ENCODE peak calls at places on chromosomes 1 and 21, in six cellular contexts. P, H, G, X, Z and M are unnamed samples.

GRCh38 chr1:114008352-114009041 is 29.2 kb downstream of the OLFML3 start:
- DNase-seq in P (no peak), G (peak; percentile 36), Z (no peak), X (no peak), H (no peak), M (no peak)

GRCh38 chr1:19317126-19317910 is 5.2 kb downstream of the SLC66A1 start:
- DNase-seq in X (no peak), G (no peak), Z (no peak), P (no peak), H (no peak), M (no peak)

GRCh38 chr1:197130677-197131304 is 15.7 kb downstream of the ASPM start:
- DNase-seq in G (no peak), X (no peak), P (peak; percentile 24), H (no peak), Z (no peak), M (no peak)

GRCh38 chr1:39957299-39958020 is 2.5 kb downstream of the MFSD2A start:
- DNase-seq in X (no peak), H (no peak), Z (no peak), P (peak; percentile 51), G (no peak), M (no peak)

GRCh38 chr1:22461100-22461499 is 9.4 kb downstream of the ZBTB40 start:
- DNase-seq in H (no peak), G (no peak), X (no peak), Z (no peak), P (no peak), M (no peak)

GRCh38 chr1:9371391-9371935 is 78.8 kb downstream of the SPSB1 start:
- DNase-seq in H (peak; percentile 55), P (no peak), G (no peak), Z (peak; percentile 59), X (no peak), M (no peak)

GRCh38 chr1:155125511-155125945 is 2.1 kb upstream of the EFNA1 start:
- DNase-seq in P (peak; percentile 93), X (no peak), Z (no peak), H (no peak), G (no peak), M (no peak)

GRCh38 chr21:28913071-28913470 is 79.6 kb downstream of the LTN1 start:
- DNase-seq in G (no peak), X (no peak), H (no peak), P (no peak), Z (no peak), M (no peak)

GRCh38 chr1:203215573-203215972 is 13.9 kb downstream of the CHIT1 start:
- DNase-seq in G (no peak), P (no peak), X (peak; percentile 49), Z (no peak), H (no peak), M (no peak)

GRCh38 chr1:187474266-187474665 is 645.5 kb downstream of the PLA2G4A start:
- DNase-seq in Z (no peak), X (no peak), G (no peak), P (no peak), H (no peak), M (no peak)

GRCh38 chr1:26418865-26419349 is 8.3 kb downstream of the LIN28A start:
- DNase-seq in H (no peak), G (no peak), P (no peak), X (no peak), Z (no peak), M (no peak)

GRCh38 chr1:177912991-177913390 is 56.9 kb downstream of the SEC16B start:
- DNase-seq in X (no peak), P (no peak), G (no peak), H (no peak), Z (no peak), M (no peak)

GRCh38 chr1:209601809-209602657 is 18.5 kb downstream of the CAMK1G start:
- DNase-seq in P (peak; percentile 61), H (no peak), G (peak; percentile 41), X (peak; percentile 25), Z (no peak), M (no peak)

GRCh38 chr1:3732747-3733602 is 19.3 kb upstream of the CCDC27 start:
- DNase-seq in Z (no peak), P (no peak), X (no peak), H (no peak), G (no peak), M (no peak)

GRCh38 chr1:94025383-94026340 is 95.3 kb downstream of the ABCA4 start:
- DNase-seq in Z (no peak), P (peak; percentile 63), H (no peak), X (no peak), G (peak; percentile 77), M (peak; percentile 63)

GRCh38 chr1:211327341-211327921 is 798 bp downstream of the TRAF5 start:
- DNase-seq in P (peak; percentile 9), G (peak; percentile 64), X (no peak), Z (no peak), H (no peak), M (no peak)

GRCh38 chr1:100162881-100163280 is 15.2 kb downstream of the LRRC39 start:
- DNase-seq in G (no peak), H (no peak), Z (no peak), X (no peak), P (no peak), M (no peak)

GRCh38 chr1:11730429-11730861 is 5.5 kb upstream of the AGTRAP start:
- DNase-seq in X (peak; percentile 91), Z (no peak), P (no peak), H (no peak), G (no peak), M (no peak)

GRCh38 chr21:40208960-40209359 is 341.7 kb downstream of the PCP4 start:
- DNase-seq in P (no peak), X (no peak), Z (no peak), G (no peak), H (no peak), M (no peak)

GRCh38 chr21:46639489-46640386 is 4.3 kb downstream of the PRMT2 start:
- DNase-seq in H (no peak), Z (no peak), P (no peak), G (no peak), X (no peak), M (no peak)

GRCh38 chr21:46080171-46081021 is 17.5 kb upstream of the COL6A2 start:
- DNase-seq in P (no peak), H (no peak), Z (no peak), G (no peak), X (no peak), M (no peak)

GRCh38 chr21:20902511-20902910 is 95.7 kb upstream of the NCAM2 start:
- DNase-seq in X (no peak), P (no peak), Z (no peak), G (no peak), H (no peak), M (no peak)

GRCh38 chr21:45309069-45309521 is 21.4 kb upstream of the POFUT2 start:
- DNase-seq in G (no peak), P (no peak), H (no peak), Z (no peak), X (no peak), M (no peak)

GRCh38 chr1:17587693-17588047 is 48.2 kb downstream of the ARHGEF10L start:
- DNase-seq in H (peak; percentile 94), P (peak; percentile 24), Z (peak; percentile 36), G (no peak), X (no peak), M (peak; percentile 67)
- TF ChIP-seq CTCF in H (no peak), P (no peak), Z (no peak), G (no peak), X (no peak), M (no peak)

GRCh38 chr1:31704261-31705079 is 653 bp upstream of the COL16A1 start:
- DNase-seq in G (no peak), Z (no peak), P (peak; percentile 40), H (peak; percentile 81), X (no peak), M (no peak)
- H3K4me3 ChIP-seq in G (no peak overlapping the region), Z (peak overlapping the region; percentile 80), P (peak overlapping the region; percentile 62), H (peak overlapping the region; percentile 86), X (no peak overlapping the region), M (peak overlapping the region; percentile 85)

GRCh38 chr1:246003442-246003730 is 503.7 kb downstream of the SMYD3 start:
- DNase-seq in P (no peak), Z (no peak), X (no peak), H (no peak), G (no peak), M (no peak)
- TF ChIP-seq CTCF in P (no peak), Z (no peak), X (no peak), H (no peak), G (no peak), M (no peak)

GRCh38 chr1:204771358-204771757 is 85.8 kb upstream of the LRRN2 start:
- DNase-seq in Z (no peak), G (no peak), X (no peak), H (no peak), P (no peak), M (no peak)

GRCh38 chr1:204775546-204775945 is 90.0 kb upstream of the LRRN2 start:
- DNase-seq in G (no peak), X (no peak), P (no peak), H (no peak), Z (no peak), M (no peak)

GRCh38 chr1:204769997-204770396 is 84.5 kb upstream of the LRRN2 start:
- DNase-seq in G (no peak), X (no peak), P (peak; percentile 34), Z (no peak), H (no peak), M (no peak)

GRCh38 chr1:204777591-204777990 is 92.1 kb upstream of the LRRN2 start:
- DNase-seq in G (no peak), P (no peak), H (no peak), Z (no peak), X (no peak), M (no peak)

DNA sequence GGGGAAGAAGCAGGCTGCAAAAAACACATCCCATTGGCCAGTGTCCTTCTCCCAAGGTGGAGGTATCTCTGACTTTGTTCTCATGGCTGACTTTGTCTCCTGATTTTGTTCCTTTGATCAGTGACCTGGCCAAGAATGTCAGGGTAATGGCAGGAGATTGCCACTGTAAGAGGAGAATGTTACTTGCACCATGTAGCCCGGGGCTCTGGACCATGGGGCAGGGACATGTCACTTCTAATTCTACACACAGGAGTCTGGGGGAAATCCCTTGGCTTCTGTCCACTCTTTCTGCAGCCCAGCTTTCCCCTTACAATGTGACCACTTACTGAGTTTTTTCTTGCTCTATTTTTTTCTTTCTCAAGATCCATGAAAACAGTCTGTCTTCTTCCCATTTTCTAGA is 87.7 kb upstream of the LRRN2 start:
- DNase-seq in P (no peak), G (no peak), H (no peak), Z (no peak), X (no peak), M (no peak)
- H3K4me3 ChIP-seq in P (no peak overlapping the region), G (no peak overlapping the region), H (no peak overlapping the region), Z (no peak overlapping the region), X (no peak overlapping the region), M (no peak overlapping the region)